ENCODE peak calls at places on chromosomes 6 and 20, in six cellular contexts. I is HCT116, C is tibial nerve, B is SJSA1, A is MM.1S, W is spleen. V is an unnamed sample.

GRCh38 chr20:50029697-50030428 is 47.1 kb downstream of the SNAI1 start:
- DNase-seq in I (no peak), C (peak), B (peak), A (no peak), W (no peak), V (no peak)

GRCh38 chr6:126748141-126748540 is 370.3 kb upstream of the RSPO3 start:
- DNase-seq in I (no peak), C (no peak), B (no peak), A (no peak), W (no peak), V (no peak)

GRCh38 chr6:73704260-73704659 is 8.3 kb downstream of the CD109 start:
- DNase-seq in I (peak), C (no peak), B (peak), A (no peak), W (no peak), V (no peak)

GRCh38 chr6:159852877-159853276 is 37.9 kb upstream of the MAS1 start:
- DNase-seq in I (no peak), C (no peak), B (no peak), A (peak), W (no peak), V (no peak)

GRCh38 chr6:160974304-160974771 is 17.2 kb upstream of the MAP3K4 start:
- DNase-seq in I (no peak), C (peak), B (no peak), A (no peak), W (no peak), V (no peak)

GRCh38 chr20:19451591-19452295 is 239.3 kb downstream of the SLC24A3 start:
- DNase-seq in I (no peak), C (no peak), B (no peak), A (no peak), W (no peak), V (no peak)

GRCh38 chr6:47000842-47001241 is 41.3 kb downstream of the ADGRF1 start:
- DNase-seq in I (no peak), C (no peak), B (no peak), A (no peak), W (no peak), V (no peak)

GRCh38 chr6:167208819-167209576 is 51.2 kb upstream of the GPR31 start:
- DNase-seq in I (no peak), C (no peak), B (no peak), A (no peak), W (no peak), V (no peak)

GRCh38 chr6:18536693-18537092 is 149.5 kb downstream of the RNF144B start:
- DNase-seq in I (no peak), C (no peak), B (no peak), A (no peak), W (no peak), V (no peak)

GRCh38 chr6:7243188-7243942 is 69.6 kb downstream of the SSR1 start:
- DNase-seq in I (peak), C (no peak), B (peak), A (peak), W (no peak), V (no peak)

GRCh38 chr6:66851930-66852329 is 1144.9 kb upstream of the EYS start:
- DNase-seq in I (no peak), C (no peak), B (no peak), A (no peak), W (no peak), V (no peak)

GRCh38 chr6:139013185-139013800 is 15.3 kb upstream of the ABRACL start:
- DNase-seq in I (no peak), C (no peak), B (no peak), A (no peak), W (no peak), V (no peak)

GRCh38 chr20:58054082-58054481 is 174.4 kb downstream of the ANKRD60 start:
- DNase-seq in I (no peak), C (no peak), B (no peak), A (no peak), W (no peak), V (no peak)

GRCh38 chr20:62407221-62407992 is at the start of gene CABLES2:
- DNase-seq in I (peak), C (peak), B (peak), A (peak), W (peak), V (peak)
- H3K27ac ChIP-seq in I (peak), C (peak), B (no peak), A (peak), W (no peak), V (no peak)

GRCh38 chr6:34339432-34339831 is 53.0 kb downstream of the NUDT3 start:
- DNase-seq in I (no peak), C (no peak), B (no peak), A (no peak), W (no peak), V (no peak)
- H3K4me3 ChIP-seq in I (no peak), C (no peak), B (no peak), A (no peak), W (no peak), V (no peak)

GRCh38 chr6:43124481-43124880 is 46.6 kb upstream of the SRF start:
- DNase-seq in I (no peak), C (no peak), B (no peak), A (no peak), W (no peak), V (no peak)

GRCh38 chr6:43120938-43121913 is 45.1 kb downstream of the PTK7 start:
- DNase-seq in I (peak), C (peak), B (peak), A (no peak), W (peak), V (no peak)

GRCh38 chr6:43120101-43120730 is 44.1 kb downstream of the PTK7 start:
- DNase-seq in I (no peak), C (no peak), B (no peak), A (no peak), W (peak), V (no peak)

GRCh38 chr6:43123691-43124314 is 47.3 kb upstream of the SRF start:
- DNase-seq in I (no peak), C (no peak), B (no peak), A (no peak), W (peak), V (no peak)

GRCh38 chr6:43122146-43122545 is 46.0 kb downstream of the PTK7 start:
- DNase-seq in I (no peak), C (no peak), B (no peak), A (no peak), W (peak), V (no peak)
- H3K27ac ChIP-seq in I (peak), C (no peak), B (peak), A (no peak), W (no peak), V (no peak)

GRCh38 chr20:63497946-63498935 is 642 bp downstream of the EEF1A2 start:
- DNase-seq in I (no peak), C (no peak), B (peak), A (no peak), W (no peak), V (no peak)
- H3K4me3 ChIP-seq in I (peak), C (no peak), B (peak), A (no peak), W (peak), V (peak)

GRCh38 chr20:37436527-37436926 is 84.5 kb upstream of the NNAT start:
- DNase-seq in I (no peak), C (no peak), B (no peak), A (no peak), W (no peak), V (peak)
- H3K27ac ChIP-seq in I (no peak), C (no peak), B (no peak), A (no peak), W (no peak), V (no peak)

GRCh38 chr6:28478518-28478917 is 35.2 kb upstream of the ZSCAN23 start:
- DNase-seq in I (no peak), C (no peak), B (no peak), A (no peak), W (no peak), V (no peak)

GRCh38 chr6:28480253-28480932 is 35.2 kb downstream of the GPX6 start:
- DNase-seq in I (no peak), C (no peak), B (no peak), A (no peak), W (no peak), V (no peak)

DNA sequence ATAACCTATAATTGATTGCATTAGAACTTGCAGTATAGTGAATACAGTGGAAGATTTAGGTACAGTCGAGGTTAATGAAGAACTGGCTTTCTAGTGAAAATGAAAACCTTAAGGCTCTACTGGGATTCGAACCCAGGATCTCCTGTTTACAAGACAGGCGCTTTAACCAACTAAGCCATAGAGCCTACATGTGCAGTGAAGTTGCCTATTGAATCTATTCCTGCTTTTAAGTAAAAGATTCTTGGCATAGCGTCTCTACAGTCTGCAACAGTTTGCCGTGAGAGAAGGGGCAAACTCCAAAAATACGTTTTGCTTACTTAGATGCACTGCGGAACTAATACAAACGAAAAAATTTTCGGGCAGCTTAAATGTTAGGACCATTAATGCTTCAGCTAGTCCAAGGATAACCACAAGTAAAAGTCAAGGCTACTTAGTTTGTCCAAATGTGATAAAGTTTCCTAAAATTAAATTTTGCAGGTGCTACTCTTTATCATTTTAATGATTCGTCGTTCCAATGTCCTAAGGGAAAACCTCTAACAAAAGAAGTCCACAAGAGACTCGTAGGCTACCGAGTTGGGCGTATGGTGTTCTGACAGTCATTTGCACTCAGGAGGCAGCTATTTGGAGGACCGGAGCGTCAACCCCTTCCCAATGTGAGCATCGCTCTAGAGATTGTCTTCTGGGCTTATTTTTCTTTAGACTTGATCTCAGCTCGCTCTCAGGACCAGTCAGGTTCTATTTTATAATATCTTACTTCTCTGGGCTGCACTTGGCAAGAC is 31.3 kb upstream of the ZSCAN23 start:
- DNase-seq in I (peak), C (no peak), B (peak), A (peak), W (no peak), V (no peak)
- H3K4me3 ChIP-seq in I (peak), C (no peak), B (peak), A (peak), W (no peak), V (peak)

GRCh38 chr6:122122686-122123085 is 276.8 kb upstream of the HSF2 start:
- DNase-seq in I (no peak), C (no peak), B (no peak), A (no peak), W (no peak), V (no peak)
- H3K27ac ChIP-seq in I (no peak), C (no peak), B (no peak), A (no peak), W (no peak), V (no peak)